ENCODE peak calls at places on chromosomes 6 and 20, in seven cellular contexts. S is foreskin fibroblast; N is lung microvascular endothelial cell; X is EH; E is activated CD8-positive, alpha-beta memory T cell treated with anti-CD3 and anti-CD28 coated beads for 1 hour; G is neural crest cell; A is stimulated activated effector memory CD8-positive, alpha-beta T cell treated with anti-CD3 and anti-CD28 coated beads, Interleukin-12 subunit alpha, Interleukin-12 subunit beta, amount 100 ng/mL, for 72 hours. V is an unnamed sample.

GRCh38 chr6:133916650-133917151 is 27.8 kb downstream of the TCF21 start:
- DNase-seq in S (peak), A (peak), E (peak), N (peak), G (peak), X (peak), V (peak)

GRCh38 chr6:75855047-75855446 is 106.0 kb downstream of the MYO6 start:
- DNase-seq in N (peak), G (peak), E (no peak), A (no peak), S (peak), X (peak), V (no peak)

GRCh38 chr6:3627501-3627900 is 124.0 kb downstream of the PXDC1 start:
- DNase-seq in G (no peak), X (no peak), A (no peak), N (no peak), S (no peak), E (no peak), V (no peak)

GRCh38 chr6:169313347-169314010 is 59.8 kb upstream of the THBS2 start:
- DNase-seq in N (no peak), X (no peak), A (no peak), E (no peak), S (no peak), G (no peak), V (no peak)

GRCh38 chr20:58457083-58457680 is 58.0 kb downstream of the APCDD1L start:
- DNase-seq in G (no peak), A (no peak), E (no peak), N (peak), S (peak), X (peak), V (no peak)

GRCh38 chr20:63941282-63942060 is 14.7 kb downstream of the UCKL1 start:
- DNase-seq in E (peak), A (no peak), N (peak), G (no peak), S (no peak), X (peak), V (no peak)

GRCh38 chr20:33301192-33301930 is 18.3 kb downstream of the BPIFB1 start:
- DNase-seq in A (no peak), X (peak), G (no peak), N (no peak), S (peak), E (no peak), V (no peak)

GRCh38 chr6:165245287-165245686 is 64.1 kb downstream of the C6orf118 start:
- DNase-seq in X (no peak), S (no peak), G (no peak), E (no peak), A (no peak), N (no peak), V (no peak)

GRCh38 chr6:43945778-43946100 is 175.7 kb downstream of the VEGFA start:
- DNase-seq in A (no peak), S (no peak), G (no peak), E (no peak), N (peak), X (peak), V (no peak)

GRCh38 chr6:90495216-90495817 is 91.6 kb downstream of the MAP3K7 start:
- DNase-seq in G (no peak), E (no peak), N (no peak), S (no peak), X (no peak), A (no peak), V (no peak)

GRCh38 chr6:36821581-36822335 is 17.5 kb downstream of the CPNE5 start:
- DNase-seq in A (no peak), S (no peak), N (no peak), E (no peak), X (no peak), G (no peak), V (no peak)

GRCh38 chr20:3751664-3752385 is 15.7 kb downstream of the ADISSP start:
- DNase-seq in E (no peak), G (no peak), A (peak), N (no peak), X (no peak), S (no peak), V (peak)